ENCODE peak calls at places on chromosomes 5 and 9, in six cellular contexts. P is neural progenitor cell, M is AG10803, B is A549, J is left lung, K is cardiac fibroblast. G is an unnamed sample.

GRCh38 chr5:34717426-34718327 is 61.5 kb downstream of the RAI14 start:
- DNase-seq in P (peak), M (peak), B (peak), J (no peak), K (peak), G (no peak)

GRCh38 chr9:114364528-114365041 is 23.2 kb downstream of the AKNA start:
- DNase-seq in P (no peak), M (no peak), B (no peak), J (no peak), K (no peak), G (no peak)

GRCh38 chr5:10775646-10776045 is 14.6 kb upstream of the DAP start:
- DNase-seq in P (no peak), M (no peak), B (no peak), J (no peak), K (no peak), G (no peak)

GRCh38 chr5:130720355-130720754 is 444.7 kb downstream of the HINT1 start:
- DNase-seq in P (peak), M (peak), B (peak), J (no peak), K (peak), G (no peak)

GRCh38 chr9:91101598-91102168 is 260.0 kb downstream of the AUH start:
- DNase-seq in P (no peak), M (no peak), B (no peak), J (no peak), K (no peak), G (no peak)

GRCh38 chr5:80192507-80193241 is 63.2 kb downstream of the SERINC5 start:
- DNase-seq in P (peak), M (peak), B (peak), J (no peak), K (no peak), G (no peak)

GRCh38 chr5:91528831-91529230 is 145.7 kb upstream of the ARRDC3 start:
- DNase-seq in P (no peak), M (no peak), B (no peak), J (no peak), K (no peak), G (no peak)

GRCh38 chr5:75192804-75193203 is 43.9 kb downstream of the ANKRD31 start:
- DNase-seq in P (peak), M (no peak), B (no peak), J (no peak), K (no peak), G (no peak)

GRCh38 chr9:106888992-106889631 is 26.1 kb downstream of the ZNF462 start:
- DNase-seq in P (no peak), M (no peak), B (no peak), J (no peak), K (no peak), G (no peak)

GRCh38 chr5:95669540-95669939 is 13.3 kb downstream of the SPATA9 start:
- DNase-seq in P (no peak), M (peak), B (no peak), J (no peak), K (peak), G (no peak)

GRCh38 chr9:129105857-129106694 is 4.5 kb downstream of the CRAT start:
- DNase-seq in P (no peak), M (no peak), B (no peak), J (no peak), K (no peak), G (no peak)

GRCh38 chr5:45383985-45384384 is 312.2 kb downstream of the HCN1 start:
- DNase-seq in P (no peak), M (no peak), B (no peak), J (no peak), K (no peak), G (no peak)

GRCh38 chr9:127449332-127449966 is 1.8 kb downstream of the RPL12 start:
- DNase-seq in P (no peak), M (no peak), B (no peak), J (no peak), K (no peak), G (no peak)

GRCh38 chr5:116445311-116445710 is 129.3 kb downstream of the SEMA6A start:
- DNase-seq in P (no peak), M (no peak), B (no peak), J (no peak), K (no peak), G (no peak)

GRCh38 chr5:111772456-111772855 is 15.5 kb upstream of the NREP start:
- DNase-seq in P (peak), M (no peak), B (peak), J (no peak), K (no peak), G (no peak)

GRCh38 chr5:38926121-38926520 is 80.3 kb downstream of the OSMR start:
- DNase-seq in P (no peak), M (peak), B (no peak), J (no peak), K (no peak), G (no peak)

GRCh38 chr9:110700953-110701352 is 32.4 kb downstream of the MUSK start:
- DNase-seq in P (no peak), M (peak), B (no peak), J (no peak), K (peak), G (no peak)

GRCh38 chr9:22211588-22212360 is 202.7 kb upstream of the CDKN2B start:
- DNase-seq in P (no peak), M (peak), B (peak), J (no peak), K (peak), G (no peak)

GRCh38 chr5:64074533-64074932 is 91.1 kb upstream of the RNF180 start:
- DNase-seq in P (peak), M (peak), B (peak), J (no peak), K (peak), G (no peak)

GRCh38 chr9:137349471-137350033 is 47.5 kb upstream of the NRARP start:
- DNase-seq in P (no peak), M (no peak), B (no peak), J (no peak), K (no peak), G (peak)

GRCh38 chr5:135010502-135011354 is 23.3 kb downstream of the PITX1 start:
- DNase-seq in P (no peak), M (no peak), B (no peak), J (no peak), K (no peak), G (no peak)

GRCh38 chr5:104095527-104095926 is 532.9 kb upstream of the NUDT12 start:
- DNase-seq in P (no peak), M (no peak), B (no peak), J (no peak), K (no peak), G (no peak)

GRCh38 chr9:27303219-27303618 is 6.3 kb upstream of the EQTN start:
- DNase-seq in P (peak), M (no peak), B (peak), J (no peak), K (peak), G (no peak)

GRCh38 chr5:93708442-93708841 is 33.0 kb downstream of the POU5F2 start:
- DNase-seq in P (no peak), M (no peak), B (no peak), J (no peak), K (no peak), G (no peak)

GRCh38 chr5:72101828-72102227 is 5.4 kb upstream of the MAP1B start:
- DNase-seq in P (no peak), M (no peak), B (no peak), J (no peak), K (no peak), G (no peak)

GRCh38 chr5:107735558-107735957 is 64.8 kb upstream of the EFNA5 start:
- DNase-seq in P (no peak), M (no peak), B (no peak), J (no peak), K (no peak), G (no peak)

GRCh38 chr5:53211799-53212198 is 102.2 kb upstream of the MOCS2 start:
- DNase-seq in P (no peak), M (peak), B (no peak), J (no peak), K (no peak), G (no peak)

GRCh38 chr5:134585966-134586365 is 46.7 kb downstream of the SAR1B start:
- DNase-seq in P (no peak), M (no peak), B (no peak), J (no peak), K (no peak), G (peak)

GRCh38 chr5:1805326-1805725 is 4.1 kb downstream of the NDUFS6 start:
- DNase-seq in P (no peak), M (no peak), B (no peak), J (no peak), K (no peak), G (no peak)

GRCh38 chr5:156411957-156412356 is 85.0 kb downstream of the SGCD start:
- DNase-seq in P (no peak), M (no peak), B (no peak), J (no peak), K (no peak), G (no peak)

GRCh38 chr5:120329095-120329494 is 135.0 kb upstream of the PRR16 start:
- DNase-seq in P (no peak), M (no peak), B (no peak), J (no peak), K (no peak), G (no peak)

GRCh38 chr5:141182248-141182647 is at the start of gene PCDHB16:
- DNase-seq in P (peak), M (peak), B (peak), J (no peak), K (peak), G (no peak)
- TF ChIP-seq CTCF in P (peak), M (peak), B (no peak), J (no peak), K (peak), G (peak)

GRCh38 chr9:29965834-29966233 is 2392.6 kb upstream of the C9orf72 start:
- DNase-seq in P (no peak), M (no peak), B (no peak), J (no peak), K (no peak), G (no peak)

GRCh38 chr9:29969856-29970647 is 2396.8 kb upstream of the C9orf72 start:
- DNase-seq in P (no peak), M (no peak), B (no peak), J (no peak), K (no peak), G (no peak)

GRCh38 chr9:29966247-29966646 is 2393.0 kb upstream of the C9orf72 start:
- DNase-seq in P (no peak), M (no peak), B (peak), J (no peak), K (no peak), G (no peak)

GRCh38 chr9:29969408-29969807 is 2396.1 kb upstream of the C9orf72 start:
- DNase-seq in P (no peak), M (no peak), B (no peak), J (no peak), K (no peak), G (no peak)

DNA sequence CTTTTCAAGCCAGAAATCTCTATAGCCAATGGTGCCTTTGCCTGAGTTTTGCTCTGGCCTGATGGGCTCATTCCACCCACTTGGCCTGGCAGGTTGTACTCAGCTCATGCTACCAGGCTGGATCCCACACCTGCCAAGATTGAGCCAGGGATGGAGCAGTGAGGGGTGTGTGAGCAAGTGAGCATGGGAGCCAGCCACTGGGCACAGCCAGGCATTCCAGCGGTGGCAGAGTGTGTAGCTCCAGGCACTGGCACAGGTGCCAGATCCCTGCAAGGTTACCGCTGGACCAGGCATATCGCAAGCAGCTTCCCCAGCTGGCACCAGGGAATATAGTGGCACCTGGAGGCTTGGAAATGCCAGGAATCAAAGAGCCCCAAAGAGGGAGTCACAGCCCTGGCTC is 2395.6 kb upstream of the C9orf72 start:
- DNase-seq in P (no peak), M (no peak), B (no peak), J (no peak), K (no peak), G (no peak)
- TF ChIP-seq CTCF in P (no peak), M (no peak), B (no peak), J (no peak), K (no peak), G (no peak)

DNA sequence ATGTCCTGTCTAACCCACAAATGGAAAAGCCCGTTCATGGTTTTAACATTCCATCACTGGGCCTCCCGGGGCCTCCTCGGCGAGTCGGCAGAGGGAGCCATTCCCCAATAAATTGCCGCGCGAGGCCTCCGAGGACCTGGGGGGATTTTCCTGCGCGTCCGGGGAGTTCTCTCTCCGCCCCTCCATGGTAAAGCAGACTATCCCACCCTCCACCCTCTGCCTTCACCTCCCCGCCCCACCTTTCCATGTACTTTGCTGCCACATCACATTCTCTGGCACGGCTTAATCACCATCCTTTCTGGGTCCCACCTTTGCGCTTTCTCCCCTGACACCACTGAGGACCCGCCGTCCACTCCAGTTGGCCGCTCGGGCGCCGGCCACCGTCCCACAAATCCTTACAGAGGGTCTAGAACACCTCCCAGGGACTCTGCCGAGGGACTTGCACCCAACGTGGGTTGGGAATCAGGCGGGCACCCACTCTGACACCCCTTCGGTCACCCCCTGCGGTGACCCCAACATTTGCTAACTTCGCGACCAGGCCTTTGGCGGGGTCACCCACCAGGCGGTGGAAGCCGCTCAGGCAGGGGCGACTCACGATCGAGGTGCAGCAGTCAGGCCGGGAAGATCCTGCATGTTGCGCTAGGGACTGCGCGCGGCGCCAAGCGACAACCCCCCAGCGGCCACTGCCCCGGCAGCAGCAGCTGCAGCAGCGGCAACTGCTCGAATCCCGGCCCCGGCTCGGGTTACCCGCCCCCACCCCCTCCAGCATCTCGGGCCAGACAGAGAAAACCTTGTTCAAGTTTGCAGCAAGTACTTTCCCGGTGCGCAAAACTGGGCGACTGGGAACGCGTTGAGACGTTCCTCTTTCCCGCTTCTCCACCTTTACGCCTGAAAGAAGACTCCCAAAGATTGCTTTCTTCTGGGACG is at the start of gene MEGF10:
- DNase-seq in P (peak), M (peak), B (no peak), J (no peak), K (peak), G (no peak)
- TF ChIP-seq CTCF in P (peak), M (peak), B (peak), J (peak), K (peak), G (peak)

GRCh38 chr9:2872307-2872940 is 28.5 kb upstream of the PUM3 start:
- DNase-seq in P (peak), M (peak), B (peak), J (no peak), K (peak), G (no peak)
- TF ChIP-seq CTCF in P (peak), M (peak), B (peak), J (no peak), K (peak), G (no peak)

GRCh38 chr5:150485770-150486401 is 22.0 kb upstream of the NDST1 start:
- DNase-seq in P (peak), M (peak), B (peak), J (peak), K (peak), G (no peak)
- TF ChIP-seq CTCF in P (no peak), M (no peak), B (no peak), J (no peak), K (no peak), G (no peak)